ENCODE peak calls at places on chromosomes 12 and 14, in ten cellular contexts. N is upper lobe of right lung, S is MM.1S, K is brain microvascular endothelial cell, J is fibroblast of lung, D is IMR-90, H is SK-N-MC, E is cardiac fibroblast, X is A549, O is hepatocyte. Y is an unnamed sample.

GRCh38 chr12:91178801-91179200 is 3.8 kb downstream of the DCN start:
- DNase-seq in S (no peak), J (no peak), O (no peak), K (no peak), X (no peak), N (no peak), H (no peak), E (no peak), D (no peak), Y (no peak)

GRCh38 chr14:101026341-101026740 is 122.8 kb upstream of the RTL1 start:
- DNase-seq in O (no peak), E (no peak), K (no peak), N (peak), H (no peak), J (no peak), D (no peak), X (no peak), S (no peak), Y (no peak)

GRCh38 chr12:19779393-19780056 is 340.2 kb downstream of the AEBP2 start:
- DNase-seq in X (no peak), J (no peak), N (no peak), S (no peak), D (no peak), H (no peak), K (no peak), E (peak), O (peak), Y (no peak)

GRCh38 chr12:75196865-75197264 is 12.8 kb downstream of the KCNC2 start:
- DNase-seq in K (no peak), J (no peak), O (no peak), D (no peak), H (no peak), E (no peak), S (no peak), N (no peak), X (peak), Y (no peak)

GRCh38 chr14:20698018-20698329 is 9.4 kb downstream of the ANG start:
- DNase-seq in N (no peak), H (no peak), X (no peak), O (no peak), K (no peak), S (no peak), E (no peak), D (no peak), J (no peak), Y (no peak)

GRCh38 chr12:124952801-124953200 is 36.1 kb downstream of the DHX37 start:
- DNase-seq in O (no peak), S (no peak), K (no peak), J (no peak), X (no peak), E (no peak), H (no peak), D (no peak), N (no peak), Y (no peak)

GRCh38 chr12:19388131-19388549 is 51.2 kb upstream of the AEBP2 start:
- DNase-seq in K (no peak), S (no peak), D (peak), E (peak), X (no peak), O (no peak), N (peak), J (peak), H (no peak), Y (no peak)

GRCh38 chr14:52351561-52352491 is 37.7 kb downstream of the PTGER2 start:
- DNase-seq in O (peak), S (no peak), E (peak), X (peak), J (peak), D (peak), H (no peak), K (no peak), N (no peak), Y (peak)

GRCh38 chr14:68669644-68670343 is 123.1 kb downstream of the ZFP36L1 start:
- DNase-seq in S (no peak), N (peak), K (no peak), J (no peak), O (no peak), H (no peak), D (no peak), X (no peak), E (no peak), Y (no peak)

GRCh38 chr12:100141666-100141997 is 1.0 kb downstream of the BLTP3B start:
- DNase-seq in H (no peak), D (peak), E (peak), J (peak), O (peak), X (peak), S (peak), N (no peak), K (peak), Y (no peak)

GRCh38 chr12:119659289-119659897 is 8.5 kb upstream of the PRKAB1 start:
- DNase-seq in K (peak), O (peak), S (peak), D (peak), H (no peak), E (peak), N (no peak), X (peak), J (peak), Y (peak)

GRCh38 chr12:113057565-113058485 is 1.3 kb downstream of the DTX1 start:
- DNase-seq in H (no peak), E (no peak), O (no peak), D (no peak), S (no peak), X (no peak), N (peak), K (no peak), J (no peak), Y (no peak)

GRCh38 chr12:25236190-25236589 is 14.5 kb downstream of the KRAS start:
- DNase-seq in S (no peak), X (no peak), N (no peak), K (peak), O (no peak), H (no peak), E (peak), D (peak), J (peak), Y (no peak)

GRCh38 chr12:93151079-93151759 is 222.1 kb upstream of the EEA1 start:
- DNase-seq in D (no peak), S (no peak), J (no peak), E (no peak), N (no peak), H (no peak), X (no peak), K (no peak), O (no peak), Y (no peak)

GRCh38 chr12:83318386-83318971 is 631.8 kb downstream of the TMTC2 start:
- DNase-seq in J (peak), S (no peak), O (no peak), X (no peak), E (no peak), K (peak), N (no peak), D (peak), H (no peak), Y (no peak)

GRCh38 chr12:10213168-10214130 is 772 bp downstream of the GABARAPL1 start:
- DNase-seq in D (peak), K (peak), X (peak), J (peak), S (peak), E (peak), N (peak), O (peak), H (no peak), Y (peak)

GRCh38 chr14:55301722-55302121 is 30.5 kb downstream of the FBXO34 start:
- DNase-seq in J (peak), S (no peak), O (peak), H (no peak), E (peak), D (peak), X (peak), K (peak), N (no peak), Y (no peak)

GRCh38 chr12:126936181-126936851 is 1330.7 kb upstream of the TMEM132C start:
- DNase-seq in J (no peak), D (no peak), S (peak), O (no peak), X (peak), K (no peak), E (no peak), N (no peak), H (no peak), Y (no peak)

GRCh38 chr14:74879427-74880180 is 2.1 kb upstream of the DLST start:
- DNase-seq in E (no peak), N (no peak), K (no peak), D (no peak), H (no peak), X (no peak), J (no peak), S (no peak), O (peak), Y (no peak)

GRCh38 chr14:104751539-104752337 is 1.2 kb upstream of the SIVA1 start:
- DNase-seq in S (peak), E (no peak), N (no peak), O (no peak), D (no peak), H (no peak), X (no peak), K (no peak), J (no peak), Y (no peak)

GRCh38 chr14:99391671-99392070 is 89.0 kb downstream of the SETD3 start:
- DNase-seq in O (no peak), D (peak), S (no peak), N (no peak), E (peak), J (peak), H (no peak), X (no peak), K (peak), Y (no peak)

GRCh38 chr12:132630672-132631071 is 12.1 kb downstream of the P2RX2 start:
- DNase-seq in N (no peak), D (no peak), O (no peak), K (no peak), E (no peak), X (no peak), J (no peak), H (no peak), S (no peak), Y (no peak)

GRCh38 chr12:96578526-96579125 is 89.2 kb downstream of the CFAP54 start:
- DNase-seq in E (peak), X (peak), O (peak), S (peak), H (peak), K (no peak), J (peak), D (peak), N (no peak), Y (peak)

GRCh38 chr14:58100735-58101368 is 51.2 kb downstream of the ARMH4 start:
- DNase-seq in H (no peak), O (no peak), K (peak), E (no peak), D (peak), N (no peak), S (no peak), J (peak), X (no peak), Y (no peak)

GRCh38 chr12:65300679-65301349 is 22.3 kb downstream of the MSRB3 start:
- DNase-seq in S (no peak), N (no peak), K (peak), H (no peak), E (no peak), J (peak), D (peak), X (peak), O (peak), Y (peak)

GRCh38 chr12:26465419-26466097 is 270.2 kb downstream of the SSPN start:
- DNase-seq in K (no peak), D (no peak), X (peak), N (no peak), S (no peak), E (peak), O (no peak), H (no peak), J (peak), Y (no peak)

GRCh38 chr14:69181491-69181890 is 9.8 kb upstream of the EXD2 start:
- DNase-seq in H (no peak), J (no peak), E (no peak), S (no peak), N (no peak), O (no peak), X (no peak), K (no peak), D (peak), Y (no peak)

GRCh38 chr12:12779529-12779928 is 5.9 kb upstream of the APOLD1 start:
- DNase-seq in N (no peak), K (peak), D (peak), X (peak), S (no peak), J (peak), E (peak), O (peak), H (no peak), Y (no peak)

GRCh38 chr12:117352260-117352659 is 9.2 kb downstream of the NOS1 start:
- DNase-seq in D (no peak), X (no peak), K (no peak), E (no peak), J (no peak), H (no peak), O (no peak), S (no peak), N (no peak), Y (no peak)

GRCh38 chr14:103121161-103121845 is 2.0 kb upstream of the TNFAIP2 start:
- DNase-seq in S (no peak), O (no peak), X (peak), K (no peak), H (no peak), J (peak), D (no peak), E (peak), N (peak), Y (no peak)

GRCh38 chr14:68669101-68669500 is 123.8 kb downstream of the ZFP36L1 start:
- DNase-seq in K (no peak), N (peak), H (peak), J (no peak), O (no peak), S (no peak), E (no peak), D (no peak), X (no peak), Y (no peak)

GRCh38 chr12:108690191-108690518 is 41.2 kb downstream of the CORO1C start:
- DNase-seq in X (no peak), D (no peak), K (no peak), S (no peak), J (no peak), N (no peak), H (no peak), O (no peak), E (no peak), Y (no peak)
- H3K4me3 ChIP-seq in X (no peak), D (no peak), K (no peak), S (peak), J (peak), N (no peak), H (peak), O (no peak), E (no peak), Y (no peak)

GRCh38 chr14:61346793-61347192 is 25.4 kb downstream of the PRKCH start:
- DNase-seq in S (no peak), O (no peak), X (no peak), N (no peak), D (no peak), K (no peak), E (peak), H (no peak), J (no peak), Y (no peak)

GRCh38 chr14:61350427-61350826 is 29.0 kb downstream of the PRKCH start:
- DNase-seq in S (no peak), O (no peak), X (no peak), E (no peak), K (no peak), J (no peak), H (no peak), D (no peak), N (no peak), Y (no peak)

GRCh38 chr14:61351457-61351856 is 30.1 kb downstream of the PRKCH start:
- DNase-seq in D (no peak), J (no peak), S (no peak), X (no peak), E (no peak), K (no peak), O (no peak), H (no peak), N (no peak), Y (no peak)

GRCh38 chr14:61347771-61348443 is 26.5 kb downstream of the PRKCH start:
- DNase-seq in O (no peak), X (no peak), N (no peak), E (no peak), H (no peak), S (no peak), K (no peak), J (no peak), D (no peak), Y (no peak)

DNA sequence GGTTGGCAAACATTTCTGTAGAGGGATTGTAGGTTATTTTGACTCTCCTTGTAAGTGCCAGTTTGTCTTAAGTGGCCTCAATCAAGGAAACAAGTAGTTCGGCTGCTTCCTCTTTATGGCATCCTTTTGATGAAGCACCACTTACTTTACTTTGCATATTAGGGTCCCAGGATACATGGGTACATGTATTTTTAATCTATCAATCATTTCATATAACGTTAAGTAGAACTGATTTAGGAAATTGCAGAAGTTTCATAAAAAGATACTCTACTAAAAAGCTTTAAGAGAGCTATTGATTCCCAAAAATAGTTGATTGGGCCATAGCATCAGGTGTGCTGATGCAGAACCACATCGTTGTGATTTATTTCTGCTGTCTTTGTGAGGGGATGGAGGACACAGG is 29.5 kb downstream of the PRKCH start:
- DNase-seq in D (no peak), J (no peak), N (no peak), H (no peak), S (no peak), X (no peak), K (no peak), O (no peak), E (no peak), Y (no peak)
- H3K4me3 ChIP-seq in D (no peak), J (no peak), N (no peak), H (no peak), S (no peak), X (no peak), K (no peak), O (no peak), E (no peak), Y (no peak)

GRCh38 chr12:110269622-110270124 is 11.4 kb upstream of the ATP2A2 start:
- DNase-seq in N (no peak), H (no peak), O (peak), J (peak), E (peak), X (peak), D (peak), S (no peak), K (peak), Y (no peak)

GRCh38 chr12:110266381-110266909 is 14.6 kb upstream of the ATP2A2 start:
- DNase-seq in D (no peak), K (no peak), N (no peak), H (no peak), O (no peak), X (no peak), E (peak), J (no peak), S (no peak), Y (no peak)

GRCh38 chr12:110266980-110267620 is 13.9 kb upstream of the ATP2A2 start:
- DNase-seq in J (peak), H (no peak), D (peak), X (peak), K (peak), N (no peak), E (peak), O (peak), S (no peak), Y (no peak)

GRCh38 chr12:110271015-110271414 is 10.0 kb upstream of the ATP2A2 start:
- DNase-seq in H (no peak), E (no peak), K (no peak), D (no peak), N (no peak), J (no peak), O (no peak), S (no peak), X (no peak), Y (no peak)

DNA sequence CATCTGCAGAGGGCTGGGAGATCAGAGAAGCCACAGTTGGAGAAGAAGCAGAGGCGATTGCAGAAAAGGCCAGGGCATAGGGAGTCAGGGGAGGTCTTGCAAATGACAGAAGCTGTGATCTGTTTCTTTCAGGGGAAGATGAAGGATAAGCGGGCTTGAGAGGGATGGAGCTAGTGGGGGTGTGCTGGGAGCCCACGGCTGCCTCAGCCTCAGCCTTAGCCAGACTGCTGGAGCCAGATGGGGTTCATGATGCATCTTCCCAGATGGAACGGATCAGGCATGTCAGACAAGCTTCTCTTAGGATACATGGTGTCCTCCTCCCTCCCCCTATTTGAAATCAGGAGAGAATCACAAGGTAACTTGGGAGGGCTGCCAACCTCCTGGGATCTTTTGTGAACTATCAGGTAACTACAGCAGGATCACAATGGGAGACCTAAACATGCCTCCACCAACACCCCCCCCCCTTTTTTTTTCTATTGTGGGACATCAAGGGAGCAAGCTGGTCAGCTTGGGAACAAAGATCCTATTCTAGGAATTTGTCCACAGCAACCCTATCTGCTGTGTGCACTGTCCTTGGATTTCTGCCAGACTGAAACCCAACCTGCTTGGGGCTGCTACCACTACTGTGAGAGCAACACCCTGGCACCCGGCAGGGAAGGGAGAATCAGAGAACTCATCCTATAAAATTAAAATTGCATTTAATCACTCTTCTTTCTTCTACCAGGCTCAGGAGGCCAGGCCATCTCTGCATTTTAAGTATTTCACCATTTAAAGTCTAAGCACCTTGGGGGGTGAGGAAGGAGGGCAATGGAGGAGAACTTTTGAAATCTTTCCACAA is 10.7 kb upstream of the ATP2A2 start:
- DNase-seq in H (no peak), K (peak), X (peak), O (peak), E (peak), N (no peak), S (no peak), J (peak), D (peak), Y (no peak)
- H3K4me3 ChIP-seq in H (peak), K (no peak), X (peak), O (no peak), E (no peak), N (no peak), S (no peak), J (no peak), D (no peak), Y (no peak)

DNA sequence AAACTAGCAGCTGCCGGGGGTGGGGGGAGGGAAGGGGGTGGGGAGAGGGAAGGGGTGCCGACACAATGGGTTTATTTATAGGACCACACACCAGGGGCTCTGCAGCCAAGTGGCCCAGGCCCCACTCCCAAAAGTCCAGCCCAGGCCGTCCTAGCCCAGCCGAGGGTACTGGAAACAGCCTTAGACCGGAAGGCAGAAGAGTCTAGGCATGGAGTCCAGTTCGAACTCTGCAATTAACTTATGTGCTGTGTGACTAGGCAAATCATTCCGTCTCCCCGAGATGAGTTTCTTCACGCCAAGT is 18.1 kb downstream of the NCKAP5L start:
- DNase-seq in O (no peak), E (no peak), N (no peak), J (no peak), S (no peak), H (no peak), K (no peak), X (no peak), D (no peak), Y (no peak)
- H3K4me3 ChIP-seq in O (no peak), E (no peak), N (no peak), J (no peak), S (no peak), H (no peak), K (no peak), X (no peak), D (no peak), Y (no peak)

Y was measured in Jurkat, Clone E6-1.